ENCODE peak calls at places on chromosomes 6 and 20, in ten cellular contexts. K, H, W, G, I, X, A, T, Y and J are unnamed samples.

GRCh38 chr20:1122388-1123315 is 4.2 kb downstream of the PSMF1 start:
- DNase-seq in K (peak), H (no peak), W (peak), G (no peak), I (peak), X (peak), A (peak), T (no peak), Y (no peak), J (no peak)

GRCh38 chr6:105793132-105793531 is 293.0 kb upstream of the PRDM1 start:
- DNase-seq in K (no peak), H (no peak), W (no peak), G (no peak), I (no peak), X (no peak), A (no peak), T (no peak), Y (peak), J (no peak)

GRCh38 chr20:41669708-41670263 is 51.6 kb upstream of the CHD6 start:
- DNase-seq in K (no peak), H (no peak), W (no peak), G (no peak), I (no peak), X (no peak), A (no peak), T (no peak), Y (no peak), J (no peak)

GRCh38 chr20:51811040-51811351 is 8.7 kb upstream of the SALL4 start:
- DNase-seq in K (no peak), H (no peak), W (no peak), G (no peak), I (peak), X (no peak), A (no peak), T (no peak), Y (no peak), J (no peak)

GRCh38 chr20:25464501-25465204 is 57.2 kb downstream of the GINS1 start:
- DNase-seq in K (peak), H (no peak), W (no peak), G (no peak), I (no peak), X (no peak), A (no peak), T (no peak), Y (peak), J (no peak)

GRCh38 chr6:4402477-4402976 is 267.2 kb upstream of the ECI2 start:
- DNase-seq in K (peak), H (no peak), W (no peak), G (no peak), I (peak), X (no peak), A (peak), T (no peak), Y (no peak), J (no peak)

GRCh38 chr6:33744001-33744848 is 2.5 kb downstream of the IP6K3 start:
- DNase-seq in K (peak), H (peak), W (peak), G (no peak), I (peak), X (peak), A (peak), T (no peak), Y (peak), J (peak)

GRCh38 chr6:79676785-79677736 is 45.9 kb downstream of the SH3BGRL2 start:
- DNase-seq in K (no peak), H (no peak), W (no peak), G (no peak), I (no peak), X (no peak), A (no peak), T (no peak), Y (no peak), J (no peak)

GRCh38 chr6:98467902-98468301 is 366.5 kb upstream of the POU3F2 start:
- DNase-seq in K (no peak), H (no peak), W (no peak), G (no peak), I (no peak), X (no peak), A (no peak), T (no peak), Y (no peak), J (no peak)

GRCh38 chr20:58693226-58694006 is 816 bp downstream of the NPEPL1 start:
- DNase-seq in K (no peak), H (peak), W (peak), G (no peak), I (no peak), X (peak), A (no peak), T (no peak), Y (no peak), J (no peak)

GRCh38 chr20:15138548-15139126 is 801.2 kb upstream of the FLRT3 start:
- DNase-seq in K (no peak), H (no peak), W (no peak), G (no peak), I (no peak), X (no peak), A (no peak), T (no peak), Y (no peak), J (no peak)

GRCh38 chr6:56243518-56244070 is 3.8 kb downstream of the COL21A1 start:
- DNase-seq in K (no peak), H (no peak), W (no peak), G (no peak), I (no peak), X (no peak), A (no peak), T (no peak), Y (no peak), J (no peak)

GRCh38 chr6:135866445-135867143 is 15.1 kb downstream of the PDE7B start:
- DNase-seq in K (no peak), H (no peak), W (no peak), G (no peak), I (no peak), X (no peak), A (no peak), T (no peak), Y (no peak), J (no peak)

GRCh38 chr6:81950877-81951276 is 198.4 kb upstream of the TENT5A start:
- DNase-seq in K (no peak), H (no peak), W (no peak), G (no peak), I (peak), X (no peak), A (no peak), T (no peak), Y (no peak), J (no peak)

GRCh38 chr6:132687306-132687705 is 26.5 kb downstream of the VNN1 start:
- DNase-seq in K (no peak), H (no peak), W (no peak), G (no peak), I (peak), X (no peak), A (no peak), T (no peak), Y (no peak), J (no peak)

GRCh38 chr6:149094934-149095341 is 222.6 kb upstream of the TAB2 start:
- DNase-seq in K (no peak), H (no peak), W (no peak), G (no peak), I (peak), X (no peak), A (no peak), T (no peak), Y (no peak), J (no peak)

GRCh38 chr6:31498748-31499147 is 803 bp downstream of the MICB start:
- DNase-seq in K (no peak), H (peak), W (no peak), G (no peak), I (no peak), X (no peak), A (no peak), T (no peak), Y (no peak), J (no peak)

GRCh38 chr6:30981942-30982772 is 1.4 kb upstream of the MUC21 start:
- DNase-seq in K (peak), H (peak), W (no peak), G (no peak), I (peak), X (peak), A (no peak), T (no peak), Y (no peak), J (no peak)

GRCh38 chr6:139327038-139327437 is 35.2 kb upstream of the TXLNB start:
- DNase-seq in K (no peak), H (no peak), W (no peak), G (no peak), I (no peak), X (no peak), A (no peak), T (no peak), Y (no peak), J (no peak)

GRCh38 chr6:102746941-102747340 is 1353.4 kb downstream of the GRIK2 start:
- DNase-seq in K (no peak), H (no peak), W (no peak), G (no peak), I (no peak), X (no peak), A (no peak), T (no peak), Y (no peak), J (no peak)

GRCh38 chr20:59519707-59520014 is 84.7 kb upstream of the PHACTR3 start:
- DNase-seq in K (no peak), H (no peak), W (no peak), G (no peak), I (no peak), X (no peak), A (no peak), T (no peak), Y (no peak), J (no peak)

GRCh38 chr6:170450946-170451761 is 102.0 kb downstream of the PSMB1 start:
- DNase-seq in K (peak), H (no peak), W (no peak), G (no peak), I (no peak), X (no peak), A (no peak), T (peak), Y (no peak), J (no peak)

GRCh38 chr6:112222111-112222726 is 32.1 kb downstream of the LAMA4 start:
- DNase-seq in K (no peak), H (no peak), W (no peak), G (no peak), I (peak), X (no peak), A (no peak), T (no peak), Y (no peak), J (no peak)

GRCh38 chr6:43174263-43175112 is 3.4 kb downstream of the SRF start:
- DNase-seq in K (peak), H (peak), W (peak), G (peak), I (peak), X (peak), A (peak), T (peak), Y (peak), J (peak)
- TF ChIP-seq CTCF in K (no peak), H (no peak), W (peak), G (peak), I (no peak), X (no peak), A (peak), T (peak), Y (no peak), J (no peak)

DNA sequence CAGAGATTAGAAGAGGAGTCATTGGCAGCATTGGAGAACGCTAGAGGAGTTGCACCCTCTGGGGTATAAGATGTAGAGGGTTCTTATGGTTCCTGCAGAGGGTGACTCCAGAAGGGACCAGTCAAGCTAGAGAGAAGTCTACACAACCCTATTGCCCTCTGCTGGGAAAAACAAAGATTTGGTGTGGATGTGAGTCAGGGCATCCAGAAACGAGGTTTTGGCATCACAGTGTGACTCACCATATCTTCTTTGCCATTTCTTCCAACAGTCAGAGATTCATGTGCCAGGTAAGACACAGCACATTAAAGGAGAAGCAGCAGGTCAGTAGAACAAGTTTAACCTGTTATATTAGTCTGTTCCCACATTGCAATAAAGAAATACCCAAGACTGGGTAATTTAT is 598.8 kb downstream of the MAFB start:
- DNase-seq in K (no peak), H (no peak), W (no peak), G (no peak), I (no peak), X (no peak), A (no peak), T (no peak), Y (no peak), J (no peak)
- TF ChIP-seq CTCF in K (no peak), H (no peak), W (no peak), G (no peak), I (no peak), X (no peak), A (no peak), T (no peak), Y (no peak), J (no peak)

GRCh38 chr6:117971637-117972036 is 64.6 kb downstream of the SLC35F1 start:
- DNase-seq in K (no peak), H (no peak), W (no peak), G (no peak), I (no peak), X (no peak), A (no peak), T (no peak), Y (no peak), J (no peak)
- TF ChIP-seq CTCF in K (no peak), H (no peak), W (no peak), G (no peak), I (no peak), X (no peak), A (no peak), T (no peak), Y (no peak), J (no peak)

GRCh38 chr6:38172739-38173415 is 353.4 kb downstream of the ZFAND3 start:
- DNase-seq in K (no peak), H (no peak), W (no peak), G (no peak), I (no peak), X (no peak), A (no peak), T (no peak), Y (no peak), J (no peak)
- TF ChIP-seq CTCF in K (no peak), H (no peak), W (no peak), G (no peak), I (no peak), X (no peak), A (no peak), T (no peak), Y (no peak), J (no peak)

DNA sequence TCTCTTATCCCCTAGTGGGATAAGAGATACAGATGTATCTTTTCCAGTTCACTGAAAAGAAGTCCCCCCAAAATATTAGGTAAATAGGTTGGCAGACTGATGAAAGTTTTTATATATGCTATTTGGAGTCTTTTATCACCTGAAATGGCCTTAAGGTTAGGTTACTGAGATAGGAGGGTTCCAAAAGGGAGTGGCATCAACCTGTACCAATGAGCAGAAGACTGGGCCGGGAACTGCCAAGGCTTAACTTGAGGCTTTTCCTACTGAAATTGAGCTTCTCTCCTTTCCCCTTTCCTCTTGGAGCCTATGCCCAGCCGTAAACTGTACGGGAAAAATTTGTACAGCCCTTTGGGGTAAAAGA is 42.0 kb downstream of the EIF2S2 start:
- DNase-seq in K (no peak), H (no peak), W (no peak), G (no peak), I (no peak), X (no peak), A (no peak), T (no peak), Y (no peak), J (no peak)
- TF ChIP-seq CTCF in K (no peak), H (no peak), W (no peak), G (no peak), I (no peak), X (no peak), A (no peak), T (peak), Y (peak), J (no peak)

GRCh38 chr6:156953478-156954146 is 176.4 kb downstream of the ARID1B start:
- DNase-seq in K (peak), H (no peak), W (no peak), G (no peak), I (peak), X (no peak), A (peak), T (no peak), Y (peak), J (peak)
- TF ChIP-seq CTCF in K (no peak), H (no peak), W (no peak), G (peak), I (peak), X (no peak), A (peak), T (peak), Y (no peak), J (peak)